ENCODE peak calls at places on chromosomes 11 and 22, in four cellular contexts. One of them, this sample, is unnamed.
A peak's percentile ranks its signal among the peaks of the same experiment; 100 is the strongest.

GRCh38 chr11:77038825-77039326 is 4.7 kb downstream of the B3GNT6 start:
- DNase-seq in activated CD8-positive, alpha-beta memory T cell treated with anti-CD3 and anti-CD28 coated beads for 1 hour: no peak
- DNase-seq in G401: no peak
- DNase-seq in foreskin fibroblast: no peak
- DNase-seq in this sample: no peak

GRCh38 chr11:76769645-76770586 is 13.2 kb upstream of the TSKU start:
- DNase-seq in activated CD8-positive, alpha-beta memory T cell treated with anti-CD3 and anti-CD28 coated beads for 1 hour: no peak
- DNase-seq in foreskin fibroblast: no peak
- DNase-seq in G401: no peak
- DNase-seq in this sample: no peak

GRCh38 chr11:112877561-112877960 is 83.7 kb upstream of the NCAM1 start:
- DNase-seq in G401: no peak
- DNase-seq in foreskin fibroblast: no peak
- DNase-seq in activated CD8-positive, alpha-beta memory T cell treated with anti-CD3 and anti-CD28 coated beads for 1 hour: no peak
- DNase-seq in this sample: no peak

GRCh38 chr22:46007848-46008261 is 30.9 kb upstream of the WNT7B start:
- DNase-seq in activated CD8-positive, alpha-beta memory T cell treated with anti-CD3 and anti-CD28 coated beads for 1 hour: no peak
- DNase-seq in G401: peak; percentile 87
- DNase-seq in foreskin fibroblast: peak; percentile 96
- DNase-seq in this sample: peak; percentile 78

GRCh38 chr11:61791737-61792309 is 576 bp downstream of the TMEM258 start:
- DNase-seq in G401: peak; percentile 64
- DNase-seq in activated CD8-positive, alpha-beta memory T cell treated with anti-CD3 and anti-CD28 coated beads for 1 hour: no peak
- DNase-seq in foreskin fibroblast: peak; percentile 94
- DNase-seq in this sample: peak; percentile 66

GRCh38 chr11:64842851-64843841 is 1.3 kb downstream of the CDC42BPG start:
- DNase-seq in activated CD8-positive, alpha-beta memory T cell treated with anti-CD3 and anti-CD28 coated beads for 1 hour: no peak
- DNase-seq in foreskin fibroblast: no peak
- DNase-seq in G401: no peak
- DNase-seq in this sample: no peak

GRCh38 chr11:83736689-83737088 is 450.5 kb upstream of the CCDC90B start:
- DNase-seq in foreskin fibroblast: no peak
- DNase-seq in activated CD8-positive, alpha-beta memory T cell treated with anti-CD3 and anti-CD28 coated beads for 1 hour: no peak
- DNase-seq in G401: peak; percentile 67
- DNase-seq in this sample: no peak

GRCh38 chr22:25641650-25642049 is 77.2 kb downstream of the GRK3 start:
- DNase-seq in foreskin fibroblast: no peak
- DNase-seq in activated CD8-positive, alpha-beta memory T cell treated with anti-CD3 and anti-CD28 coated beads for 1 hour: no peak
- DNase-seq in G401: no peak
- DNase-seq in this sample: no peak

GRCh38 chr22:32702421-32702820 is 99.1 kb upstream of the TIMP3 start:
- DNase-seq in G401: no peak
- DNase-seq in foreskin fibroblast: no peak
- DNase-seq in activated CD8-positive, alpha-beta memory T cell treated with anti-CD3 and anti-CD28 coated beads for 1 hour: no peak
- DNase-seq in this sample: no peak

GRCh38 chr11:70159612-70160570 is 43.2 kb upstream of the FADD start:
- DNase-seq in foreskin fibroblast: peak; percentile 31
- DNase-seq in activated CD8-positive, alpha-beta memory T cell treated with anti-CD3 and anti-CD28 coated beads for 1 hour: no peak
- DNase-seq in G401: no peak
- DNase-seq in this sample: peak; percentile 94

This sample was measured in T1000.